ENCODE peak calls at places on chromosomes 16 and 17, in nine cellular contexts. Q is AG10803, G is A549, T is AG04450, V is fibroblast of mammary gland, W is lower leg skin, C is nephron progenitor cell, F is IMR-90, K is esophagus squamous epithelium. O is an unnamed sample.

GRCh38 chr17:80743181-80743771 is 198.6 kb downstream of the RPTOR start:
- DNase-seq in K (no peak), W (no peak), G (no peak), T (no peak), Q (peak), C (no peak), F (no peak), V (peak), O (no peak)

GRCh38 chr16:54342001-54342776 is 55.6 kb upstream of the IRX3 start:
- DNase-seq in G (no peak), K (no peak), F (no peak), W (peak), V (peak), C (no peak), Q (peak), T (no peak), O (peak)

GRCh38 chr16:86387461-86388440 is 122.6 kb upstream of the FOXF1 start:
- DNase-seq in F (peak), W (no peak), K (no peak), G (peak), Q (peak), T (peak), C (no peak), V (peak), O (no peak)

GRCh38 chr17:34242553-34242952 is 12.5 kb upstream of the CCL2 start:
- DNase-seq in T (no peak), K (no peak), Q (no peak), W (no peak), C (no peak), G (no peak), V (no peak), F (no peak), O (no peak)

GRCh38 chr17:3843935-3844516 is 2.0 kb downstream of the NCBP3 start:
- DNase-seq in W (no peak), V (peak), Q (peak), K (no peak), F (no peak), C (peak), G (peak), T (no peak), O (peak)

GRCh38 chr16:6232060-6232459 is 1100.6 kb upstream of the RBFOX1 start:
- DNase-seq in F (no peak), V (no peak), C (no peak), T (no peak), K (no peak), G (no peak), W (no peak), Q (no peak), O (no peak)

GRCh38 chr17:63830278-63830677 is 2.8 kb upstream of the FTSJ3 start:
- DNase-seq in Q (no peak), K (no peak), C (no peak), V (no peak), G (no peak), W (no peak), F (no peak), T (no peak), O (no peak)

GRCh38 chr17:48499743-48500434 is 30.9 kb downstream of the HOXB1 start:
- DNase-seq in C (no peak), K (no peak), W (no peak), Q (no peak), G (no peak), F (peak), V (no peak), T (no peak), O (no peak)

GRCh38 chr16:30703971-30704370 is 5.0 kb downstream of the SRCAP start:
- DNase-seq in F (no peak), W (no peak), V (no peak), T (no peak), C (no peak), K (no peak), G (no peak), Q (no peak), O (no peak)

GRCh38 chr16:3920206-3920605 is 39.7 kb upstream of the CREBBP start:
- DNase-seq in T (no peak), C (no peak), V (no peak), K (no peak), W (no peak), Q (no peak), F (no peak), G (no peak), O (no peak)

GRCh38 chr16:30996324-30996999 is 11.5 kb downstream of the HSD3B7 start:
- DNase-seq in T (no peak), F (no peak), K (no peak), V (peak), C (no peak), W (no peak), Q (peak), G (peak), O (no peak)

GRCh38 chr17:48587276-48588073 is 2.6 kb downstream of the HOXB3 start:
- DNase-seq in C (no peak), K (no peak), F (peak), V (no peak), T (no peak), Q (peak), W (no peak), G (peak), O (no peak)

GRCh38 chr17:77948690-77949114 is 9.8 kb upstream of the TNRC6C start:
- DNase-seq in G (peak), T (peak), V (peak), Q (peak), K (no peak), F (peak), C (peak), W (no peak), O (no peak)

GRCh38 chr16:78244131-78244899 is 144.9 kb downstream of the WWOX start:
- DNase-seq in T (no peak), W (no peak), Q (no peak), C (no peak), F (no peak), K (no peak), V (no peak), G (no peak), O (peak)

GRCh38 chr16:78249832-78250231 is 150.4 kb downstream of the WWOX start:
- DNase-seq in K (no peak), T (no peak), F (no peak), G (no peak), C (no peak), Q (no peak), W (no peak), V (no peak), O (no peak)

GRCh38 chr16:78252757-78253156 is 153.3 kb downstream of the WWOX start:
- DNase-seq in F (no peak), K (no peak), V (no peak), Q (no peak), C (no peak), G (no peak), T (no peak), W (no peak), O (no peak)

GRCh38 chr16:78251115-78251514 is 151.7 kb downstream of the WWOX start:
- DNase-seq in K (no peak), W (no peak), F (no peak), G (no peak), C (no peak), T (no peak), V (no peak), Q (no peak), O (no peak)

DNA sequence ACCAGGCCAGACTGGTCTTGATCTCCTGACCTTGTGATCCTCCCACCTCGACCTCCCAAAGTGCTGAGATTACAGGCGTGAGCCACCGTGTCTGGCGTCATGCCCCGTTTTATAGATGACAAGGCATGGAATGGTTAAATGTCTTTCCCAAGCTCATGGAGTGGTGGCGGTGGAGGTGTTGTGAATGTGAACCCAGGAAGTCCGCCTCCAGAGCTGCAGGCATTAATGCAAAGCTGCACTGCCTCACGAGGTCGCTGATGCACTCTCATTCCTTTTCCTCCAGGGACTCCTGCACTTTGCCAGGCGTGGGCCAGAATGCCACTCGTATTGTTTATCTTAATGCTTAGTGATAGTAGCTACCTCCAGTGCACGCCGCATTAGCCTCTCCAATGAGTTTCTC is 149.6 kb downstream of the WWOX start:
- DNase-seq in W (no peak), V (no peak), Q (no peak), K (no peak), G (peak), T (no peak), F (no peak), C (peak), O (no peak)
- TF ChIP-seq CTCF in W (no peak), V (no peak), Q (no peak), K (no peak), G (no peak), T (no peak), F (no peak), C (no peak), O (no peak)

GRCh38 chr17:50806141-50806643 is 29.2 kb upstream of the WFIKKN2 start:
- DNase-seq in V (peak), F (peak), K (no peak), T (no peak), G (peak), Q (no peak), C (no peak), W (no peak), O (no peak)
- TF ChIP-seq CTCF in V (peak), F (peak), K (no peak), T (peak), G (no peak), Q (no peak), C (no peak), W (no peak), O (no peak)

GRCh38 chr17:7186241-7186640 is 7.1 kb upstream of the ASGR1 start:
- DNase-seq in K (no peak), W (no peak), Q (no peak), V (peak), F (no peak), T (no peak), C (no peak), G (peak), O (no peak)
- TF ChIP-seq CTCF in K (no peak), W (no peak), Q (peak), V (peak), F (peak), T (peak), C (no peak), G (no peak), O (peak)

GRCh38 chr17:58706351-58707140 is 14.1 kb downstream of the RAD51C start:
- DNase-seq in W (no peak), G (no peak), C (no peak), F (no peak), V (no peak), T (no peak), K (no peak), Q (no peak), O (no peak)

GRCh38 chr17:58710948-58711552 is 18.6 kb downstream of the RAD51C start:
- DNase-seq in F (peak), Q (peak), K (no peak), V (peak), G (peak), T (peak), C (peak), W (peak), O (peak)
- TF ChIP-seq CTCF in F (peak), Q (peak), K (peak), V (peak), G (peak), T (peak), C (peak), W (no peak), O (peak)

GRCh38 chr16:21599158-21599993 is at the start of gene METTL9:
- DNase-seq in G (peak), K (peak), V (peak), Q (peak), T (peak), F (peak), C (peak), W (peak), O (peak)

GRCh38 chr16:21598676-21599157 is 660 bp upstream of the METTL9 start:
- DNase-seq in V (no peak), T (no peak), W (peak), F (no peak), Q (no peak), G (no peak), K (no peak), C (no peak), O (peak)

GRCh38 chr16:21597571-21598030 is 1.8 kb upstream of the METTL9 start:
- DNase-seq in K (no peak), V (no peak), F (no peak), Q (no peak), G (no peak), W (no peak), T (no peak), C (no peak), O (no peak)

GRCh38 chr16:21602785-21603184 is 3.4 kb downstream of the METTL9 start:
- DNase-seq in C (no peak), K (no peak), W (no peak), T (no peak), Q (no peak), V (no peak), G (no peak), F (no peak), O (no peak)

DNA sequence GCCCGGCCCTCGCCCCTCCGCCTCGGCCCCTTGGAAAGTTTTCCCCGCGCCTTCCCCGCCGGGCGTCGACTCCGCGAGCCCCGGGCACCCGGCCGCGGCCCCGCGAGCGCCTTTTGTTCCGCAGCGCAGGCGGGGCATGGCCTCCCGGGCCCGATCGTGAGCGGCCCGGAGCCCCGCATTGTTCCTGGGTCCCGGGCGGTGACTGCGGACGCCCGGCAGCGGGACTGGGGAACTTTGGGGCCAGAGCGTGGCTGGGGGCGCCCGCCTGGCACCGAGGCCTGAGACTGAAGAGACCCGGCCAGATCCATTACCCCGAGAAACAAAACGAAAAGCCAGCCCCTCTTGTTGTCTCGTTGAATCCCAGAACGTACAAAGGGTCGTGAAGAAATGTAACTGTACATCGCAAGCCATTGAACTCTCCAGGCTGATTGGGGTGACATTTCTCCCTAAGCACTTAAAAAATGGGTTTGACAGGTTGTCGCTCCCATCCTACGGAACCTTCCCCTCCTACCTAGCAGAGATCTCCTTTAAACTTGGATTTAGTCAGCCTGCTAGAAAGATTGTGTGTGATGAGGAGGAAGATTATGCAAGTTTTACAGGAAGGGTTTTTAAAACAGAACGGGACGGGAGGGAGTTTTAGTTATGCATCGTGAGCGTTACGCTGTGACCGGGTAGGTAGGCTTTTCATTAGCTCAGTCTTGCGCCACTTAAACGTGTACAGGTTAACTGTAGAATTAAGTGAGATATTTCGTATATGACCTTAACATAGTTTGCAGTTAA is 807 bp downstream of the METTL9 start:
- DNase-seq in T (no peak), G (peak), C (no peak), Q (no peak), F (peak), V (peak), W (no peak), K (no peak), O (peak)
- TF ChIP-seq CTCF in T (no peak), G (no peak), C (no peak), Q (no peak), F (no peak), V (no peak), W (no peak), K (no peak), O (no peak)

GRCh38 chr16:66662445-66663194 is 33.9 kb downstream of the CMTM4 start:
- DNase-seq in F (peak), C (no peak), V (peak), T (no peak), Q (peak), G (peak), W (no peak), K (no peak), O (no peak)

GRCh38 chr16:66658143-66658859 is 38.2 kb downstream of the CMTM4 start:
- DNase-seq in Q (no peak), G (no peak), V (no peak), F (no peak), T (no peak), W (no peak), C (no peak), K (no peak), O (no peak)

GRCh38 chr16:66661210-66661560 is 35.4 kb downstream of the CMTM4 start:
- DNase-seq in C (no peak), Q (no peak), G (no peak), W (no peak), F (no peak), T (no peak), V (no peak), K (no peak), O (no peak)

GRCh38 chr16:66658860-66659190 is 37.7 kb downstream of the CMTM4 start:
- DNase-seq in G (no peak), W (no peak), C (no peak), F (no peak), T (no peak), V (no peak), Q (no peak), K (no peak), O (no peak)

GRCh38 chr16:66660422-66661209 is 35.9 kb downstream of the CMTM4 start:
- DNase-seq in W (peak), C (peak), Q (peak), T (peak), G (peak), K (no peak), F (peak), V (peak), O (peak)
- TF ChIP-seq CTCF in W (no peak), C (no peak), Q (peak), T (peak), G (no peak), K (no peak), F (peak), V (peak), O (peak)

GRCh38 chr16:29645699-29646187 is 17.3 kb upstream of the SPN start:
- DNase-seq in F (no peak), K (no peak), Q (no peak), T (no peak), W (no peak), C (no peak), V (peak), G (peak), O (peak)

GRCh38 chr16:29646947-29647346 is 16.1 kb upstream of the SPN start:
- DNase-seq in T (no peak), G (no peak), V (no peak), Q (no peak), W (no peak), F (no peak), K (no peak), C (no peak), O (no peak)

GRCh38 chr16:29644973-29645698 is 17.9 kb upstream of the SPN start:
- DNase-seq in K (no peak), F (no peak), C (no peak), T (no peak), W (no peak), Q (no peak), G (no peak), V (no peak), O (no peak)

GRCh38 chr16:29644338-29644857 is 18.6 kb upstream of the SPN start:
- DNase-seq in C (no peak), G (no peak), T (no peak), K (no peak), Q (no peak), W (no peak), V (no peak), F (no peak), O (no peak)

DNA sequence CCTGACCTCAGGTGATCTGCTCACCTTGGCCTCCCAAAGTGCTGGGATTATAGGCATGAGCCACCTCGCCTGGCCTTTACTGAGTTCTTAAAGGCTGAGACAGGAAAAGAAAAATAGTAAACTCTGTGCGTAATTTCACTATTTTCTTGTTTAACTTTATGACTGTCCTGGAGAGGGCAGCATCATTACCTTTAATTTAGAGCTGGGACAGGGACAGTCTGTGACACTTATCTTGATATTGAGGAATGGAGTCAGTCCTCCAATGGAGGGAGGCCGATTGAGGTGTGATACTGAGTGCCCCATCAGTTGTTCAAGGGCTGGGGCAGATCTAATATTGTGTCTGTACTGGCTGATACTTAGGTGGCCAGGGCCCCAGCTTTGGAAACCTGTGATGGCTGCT is 21.5 kb upstream of the SPN start:
- DNase-seq in T (no peak), C (no peak), K (no peak), F (no peak), G (no peak), W (no peak), V (no peak), Q (no peak), O (no peak)
- TF ChIP-seq CTCF in T (no peak), C (no peak), K (no peak), F (no peak), G (peak), W (no peak), V (no peak), Q (no peak), O (no peak)

O was measured in epithelial cell of esophagus.